ENCODE peak calls at places on chromosomes 11 and 22, in four cellular contexts. N is lung microvascular endothelial cell, X is AG09309, G is posterior vena cava. R is an unnamed sample.

GRCh38 chr11:69368119-69368880 is 74.3 kb downstream of the MYEOV start:
- DNase-seq in N (no peak), G (peak), X (no peak), R (peak)

GRCh38 chr11:19673924-19674390 is 38.7 kb upstream of the NAV2 start:
- DNase-seq in G (peak), X (no peak), N (no peak), R (no peak)

GRCh38 chr11:45606514-45607024 is 58.9 kb downstream of the CHST1 start:
- DNase-seq in G (no peak), N (no peak), X (no peak), R (no peak)

GRCh38 chr11:85076535-85077330 is 550.4 kb downstream of the DLG2 start:
- DNase-seq in X (no peak), N (no peak), G (no peak), R (no peak)

GRCh38 chr11:61543606-61544306 is 35.2 kb downstream of the LRRC10B start:
- DNase-seq in G (no peak), N (no peak), X (peak), R (no peak)

GRCh38 chr11:121249039-121249663 is 43.4 kb upstream of the SC5D start:
- DNase-seq in G (no peak), N (peak), X (no peak), R (no peak)

GRCh38 chr11:13111813-13112130 is 102.7 kb downstream of the RASSF10 start:
- DNase-seq in G (no peak), X (no peak), N (no peak), R (no peak)

GRCh38 chr11:46246514-46246913 is 30.9 kb upstream of the CREB3L1 start:
- DNase-seq in N (no peak), X (peak), G (no peak), R (no peak)

GRCh38 chr11:128931661-128932060 is 11.0 kb downstream of the TP53AIP1 start:
- DNase-seq in G (no peak), N (no peak), X (no peak), R (no peak)

GRCh38 chr11:27153136-27153535 is 112.5 kb downstream of the BBOX1 start:
- DNase-seq in X (no peak), N (no peak), G (no peak), R (no peak)

GRCh38 chr11:26909429-26910009 is 84.4 kb upstream of the FIBIN start:
- DNase-seq in G (no peak), X (no peak), N (no peak), R (no peak)

GRCh38 chr11:57277845-57278720 is 41.0 kb upstream of the APLNR start:
- DNase-seq in G (peak), X (peak), N (peak), R (peak)

GRCh38 chr11:112625816-112626215 is 335.4 kb upstream of the NCAM1 start:
- DNase-seq in X (no peak), G (no peak), N (no peak), R (no peak)

GRCh38 chr22:43151251-43152000 is at the start of gene TSPO:
- DNase-seq in X (no peak), G (peak), N (peak), R (peak)

GRCh38 chr11:36073411-36074203 is 129.7 kb downstream of the LDLRAD3 start:
- DNase-seq in N (peak), X (no peak), G (no peak), R (peak)

GRCh38 chr11:118581057-118581456 is 8.8 kb downstream of the ARCN1 start:
- DNase-seq in G (no peak), X (no peak), N (peak), R (no peak)

GRCh38 chr11:119536801-119537200 is 113.8 kb upstream of the THY1 start:
- DNase-seq in X (no peak), N (no peak), G (peak), R (no peak)

GRCh38 chr11:131888230-131888826 is 517.9 kb downstream of the NTM start:
- DNase-seq in G (no peak), X (peak), N (peak), R (no peak)

R was measured in pancreas.